ENCODE peak calls at places on chromosome 21, in nine cellular contexts. Y is epithelial cell of esophagus, B is mesothelial cell of epicardium, P is breast epithelium, H is B cell, N is H9, J is Caco-2, C is glutamatergic neuron, V is GM06990. K is an unnamed sample.

GRCh38 chr21:27026501-27026900 is 59.6 kb upstream of the ADAMTS5 start:
- DNase-seq in P (no peak), C (no peak), N (no peak), B (no peak), Y (no peak), J (no peak), H (no peak), V (no peak), K (no peak)

GRCh38 chr21:44800103-44800502 is 1.5 kb downstream of the UBE2G2 start:
- DNase-seq in J (no peak), P (no peak), C (no peak), N (no peak), H (no peak), Y (peak), V (no peak), B (no peak), K (no peak)

GRCh38 chr21:28827422-28827821 is 165.3 kb downstream of the LTN1 start:
- DNase-seq in P (no peak), H (no peak), C (no peak), Y (peak), V (no peak), J (no peak), B (no peak), N (no peak), K (no peak)

GRCh38 chr21:26795866-26796329 is 49.3 kb downstream of the ADAMTS1 start:
- DNase-seq in N (no peak), H (no peak), J (no peak), P (no peak), B (peak), V (no peak), C (no peak), Y (peak), K (no peak)

GRCh38 chr21:27519357-27519756 is 552.5 kb upstream of the ADAMTS5 start:
- DNase-seq in B (no peak), Y (peak), C (no peak), H (no peak), P (no peak), V (no peak), J (no peak), N (no peak), K (no peak)

GRCh38 chr21:32448803-32449594 is 36.5 kb downstream of the EVA1C start:
- DNase-seq in P (no peak), H (no peak), Y (no peak), N (no peak), V (no peak), J (no peak), B (no peak), C (no peak), K (no peak)

GRCh38 chr21:44253832-44254700 is 7.6 kb downstream of the DNMT3L start:
- DNase-seq in V (no peak), B (no peak), J (no peak), P (no peak), H (peak), Y (no peak), N (peak), C (no peak), K (no peak)

GRCh38 chr21:26544208-26544607 is 28.9 kb downstream of the CYYR1 start:
- DNase-seq in C (no peak), P (no peak), B (no peak), V (no peak), N (no peak), H (no peak), Y (no peak), J (no peak), K (no peak)

GRCh38 chr21:45318556-45319341 is 31.1 kb upstream of the POFUT2 start:
- DNase-seq in H (no peak), V (no peak), B (no peak), N (peak), Y (no peak), C (no peak), J (peak), P (no peak), K (no peak)

GRCh38 chr21:34974162-34974981 is 74.7 kb downstream of the RUNX1 start:
- DNase-seq in N (no peak), J (no peak), H (peak), C (no peak), Y (no peak), B (no peak), P (no peak), V (peak), K (peak)

GRCh38 chr21:45457832-45458172 is 52.8 kb downstream of the COL18A1 start:
- DNase-seq in V (no peak), P (no peak), C (no peak), B (no peak), H (no peak), Y (no peak), N (no peak), J (no peak), K (no peak)

GRCh38 chr21:44701023-44701400 is 4.0 kb downstream of the KRTAP10-12 start:
- DNase-seq in J (no peak), H (no peak), V (no peak), C (no peak), N (no peak), Y (no peak), B (no peak), P (no peak), K (no peak)

GRCh38 chr21:25983745-25984144 is 186.8 kb downstream of the APP start:
- DNase-seq in C (no peak), P (no peak), J (no peak), V (no peak), B (no peak), N (no peak), H (no peak), Y (no peak), K (no peak)

GRCh38 chr21:45867671-45868081 is 113.9 kb upstream of the COL6A1 start:
- DNase-seq in N (no peak), Y (no peak), P (no peak), C (no peak), H (no peak), V (no peak), B (no peak), J (no peak), K (no peak)

GRCh38 chr21:36321325-36322082 is 1.5 kb downstream of the MORC3 start:
- DNase-seq in P (no peak), V (peak), J (no peak), Y (peak), B (no peak), H (no peak), N (peak), C (peak), K (no peak)

GRCh38 chr21:34938079-34938764 is 110.9 kb downstream of the RUNX1 start:
- DNase-seq in B (no peak), H (no peak), V (no peak), N (no peak), Y (peak), C (no peak), J (no peak), P (no peak), K (no peak)

GRCh38 chr21:44348861-44349260 is 4.6 kb upstream of the TRPM2 start:
- DNase-seq in H (no peak), J (no peak), V (no peak), B (no peak), Y (no peak), C (no peak), N (no peak), P (no peak), K (no peak)

GRCh38 chr21:28705616-28706015 is 287.1 kb downstream of the LTN1 start:
- DNase-seq in H (no peak), J (no peak), C (no peak), V (no peak), N (no peak), Y (peak), P (no peak), B (no peak), K (no peak)

GRCh38 chr21:44989943-44990780 is 50.3 kb downstream of the SLX9 start:
- DNase-seq in V (no peak), Y (no peak), H (no peak), P (no peak), N (no peak), J (no peak), C (peak), B (no peak), K (no peak)

GRCh38 chr21:45533731-45534571 is 8.3 kb downstream of the SLC19A1 start:
- DNase-seq in B (peak), H (no peak), C (peak), Y (no peak), J (peak), V (no peak), N (no peak), P (no peak), K (no peak)

GRCh38 chr21:43637530-43637929 is 21.8 kb downstream of the HSF2BP start:
- DNase-seq in V (no peak), B (no peak), C (no peak), Y (no peak), J (no peak), H (no peak), P (no peak), N (no peak), K (no peak)

GRCh38 chr21:45894107-45894810 is 87.3 kb upstream of the COL6A1 start:
- DNase-seq in H (no peak), B (no peak), C (peak), J (peak), Y (no peak), N (no peak), V (no peak), P (no peak), K (no peak)

GRCh38 chr21:45974073-45975016 is 7.2 kb upstream of the COL6A1 start:
- DNase-seq in Y (no peak), N (peak), J (peak), P (peak), V (no peak), B (no peak), C (peak), H (peak), K (peak)

GRCh38 chr21:26849428-26850115 is 4.4 kb upstream of the ADAMTS1 start:
- DNase-seq in B (no peak), P (no peak), N (no peak), V (no peak), Y (peak), H (no peak), C (no peak), J (no peak), K (no peak)

GRCh38 chr21:36282568-36283230 is 37.3 kb upstream of the MORC3 start:
- DNase-seq in B (no peak), C (no peak), N (no peak), J (no peak), H (no peak), P (no peak), Y (no peak), V (no peak), K (no peak)

GRCh38 chr21:43734131-43734634 is 15.3 kb downstream of the PDXK start:
- DNase-seq in H (no peak), C (no peak), N (no peak), J (no peak), P (no peak), V (no peak), B (no peak), Y (peak), K (no peak)

GRCh38 chr21:45970674-45971486 is 10.7 kb upstream of the COL6A1 start:
- DNase-seq in Y (peak), N (peak), B (no peak), C (peak), H (peak), P (peak), J (peak), V (no peak), K (peak)

GRCh38 chr21:41692216-41692615 is 74.6 kb downstream of the RIPK4 start:
- DNase-seq in N (no peak), C (no peak), Y (no peak), J (no peak), P (no peak), V (no peak), B (no peak), H (no peak), K (no peak)
- TF ChIP-seq CTCF in N (no peak), C (no peak), Y (no peak), J (no peak), P (no peak), V (no peak), B (no peak), H (no peak), K (no peak)

DNA sequence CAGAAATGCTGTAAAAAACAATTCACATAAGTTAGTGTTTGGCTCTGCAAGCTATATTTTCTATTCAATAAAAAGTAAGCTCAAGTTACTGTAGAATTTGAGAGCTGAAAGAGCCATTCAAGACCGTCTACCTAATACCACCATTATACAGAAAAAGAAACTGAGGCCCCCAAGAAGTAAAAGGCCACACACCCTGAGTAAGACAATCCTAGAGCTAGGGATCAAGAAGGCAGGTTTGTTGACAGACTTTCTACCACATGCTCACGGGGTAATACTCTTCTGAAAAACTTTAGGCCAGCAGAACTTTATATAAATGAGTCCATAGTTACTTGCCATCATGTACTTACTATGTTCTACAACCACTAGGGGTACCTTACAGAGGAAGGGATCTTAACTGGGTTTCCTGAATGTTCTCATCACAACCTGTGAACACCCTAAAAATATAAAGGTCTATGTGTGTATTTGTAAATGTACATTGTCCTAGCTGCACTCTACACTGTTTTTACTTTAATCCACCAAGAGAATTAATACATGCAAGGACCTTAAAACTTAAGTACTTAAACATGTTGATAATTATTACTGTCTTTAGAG is 2.7 kb downstream of the PSMG1 start:
- DNase-seq in P (no peak), V (no peak), Y (peak), C (no peak), J (no peak), N (no peak), B (no peak), H (no peak), K (no peak)
- TF ChIP-seq CTCF in P (no peak), V (peak), Y (peak), C (peak), J (no peak), N (peak), B (no peak), H (peak), K (peak)

GRCh38 chr21:31186916-31187315 is 148.6 kb upstream of the KRTAP19-8 start:
- DNase-seq in B (no peak), V (no peak), H (no peak), P (no peak), N (no peak), C (no peak), Y (no peak), J (no peak), K (no peak)
- TF ChIP-seq CTCF in B (no peak), V (no peak), H (no peak), P (no peak), N (no peak), C (no peak), Y (no peak), J (no peak), K (no peak)

DNA sequence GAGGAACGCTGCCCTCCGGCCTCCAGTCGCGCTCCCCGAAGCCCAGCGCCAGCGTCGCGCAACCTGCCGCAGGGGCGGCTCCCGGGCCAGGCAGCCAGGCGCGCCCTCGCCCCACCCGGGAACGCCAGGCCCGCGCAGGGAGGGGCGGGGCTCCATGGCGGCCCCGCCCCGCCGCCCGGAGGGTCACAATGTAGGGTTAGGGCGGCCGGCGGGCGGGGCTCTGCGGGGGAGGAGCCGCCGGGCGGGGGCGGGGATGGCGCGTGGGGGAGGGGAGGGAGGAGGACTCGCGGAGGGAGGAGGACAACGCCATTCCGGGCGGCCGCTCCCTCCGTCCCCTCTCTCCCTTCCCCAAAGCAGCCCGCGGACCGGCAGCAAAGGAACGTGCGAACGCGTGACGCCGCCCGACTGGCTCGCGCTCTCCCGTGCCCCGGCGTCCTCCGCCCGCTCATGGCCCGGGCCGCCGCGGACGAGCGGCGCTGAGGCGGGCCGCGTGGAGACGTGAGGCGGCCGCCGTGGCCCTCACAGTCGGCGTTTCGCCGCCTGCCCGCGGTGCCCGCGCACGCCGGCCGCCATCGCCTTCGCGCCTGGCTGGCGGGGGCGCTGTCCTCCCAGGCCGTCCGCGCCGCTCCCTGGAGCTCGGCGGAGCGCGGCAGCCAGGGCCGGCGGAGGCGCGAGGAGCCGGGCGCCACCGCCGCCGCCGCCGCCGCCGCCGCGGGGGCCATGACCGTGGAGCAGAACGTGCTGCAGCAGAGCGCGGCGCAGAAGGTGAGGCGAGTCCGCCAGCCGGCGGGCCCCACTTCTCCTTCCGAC is at the start of gene USP25:
- DNase-seq in Y (peak), H (peak), V (peak), J (peak), B (peak), P (peak), N (peak), C (peak), K (peak)
- TF ChIP-seq CTCF in Y (no peak), H (no peak), V (no peak), J (no peak), B (no peak), P (peak), N (no peak), C (no peak), K (peak)